ENCODE peak calls at places on chromosomes 12 and 14, in six cellular contexts. One of them, this sample, is unnamed.

GRCh38 chr14:84080961-84081360 is 1449.0 kb upstream of the FLRT2 start:
- DNase-seq in A549: no peak
- DNase-seq in GM12878: no peak
- DNase-seq in K562: no peak
- DNase-seq in endothelial cell of umbilical vein: peak
- DNase-seq in HepG2: no peak
- DNase-seq in this sample: peak

GRCh38 chr12:107368586-107368985 is 275.2 kb upstream of the CRY1 start:
- DNase-seq in A549: no peak
- DNase-seq in GM12878: no peak
- DNase-seq in K562: no peak
- DNase-seq in endothelial cell of umbilical vein: no peak
- DNase-seq in HepG2: no peak
- DNase-seq in this sample: no peak

GRCh38 chr14:99579903-99580570 is 24.0 kb downstream of the CCDC85C start:
- DNase-seq in A549: peak
- DNase-seq in GM12878: no peak
- DNase-seq in K562: peak
- DNase-seq in endothelial cell of umbilical vein: peak
- DNase-seq in HepG2: no peak
- DNase-seq in this sample: no peak

GRCh38 chr12:89731614-89732013 is 23.0 kb upstream of the ATP2B1 start:
- DNase-seq in A549: no peak
- DNase-seq in GM12878: no peak
- DNase-seq in K562: no peak
- DNase-seq in endothelial cell of umbilical vein: no peak
- DNase-seq in HepG2: no peak
- DNase-seq in this sample: peak

GRCh38 chr12:130097798-130098255 is 64.4 kb upstream of the FZD10 start:
- DNase-seq in A549: no peak
- DNase-seq in GM12878: no peak
- DNase-seq in K562: peak
- DNase-seq in endothelial cell of umbilical vein: no peak
- DNase-seq in HepG2: no peak
- DNase-seq in this sample: no peak

GRCh38 chr12:79920421-79921238 is 14.3 kb downstream of the PPP1R12A start:
- DNase-seq in A549: no peak
- DNase-seq in GM12878: no peak
- DNase-seq in K562: no peak
- DNase-seq in endothelial cell of umbilical vein: no peak
- DNase-seq in HepG2: no peak
- DNase-seq in this sample: peak

GRCh38 chr12:131784909-131785762 is 43.1 kb upstream of the MMP17 start:
- DNase-seq in A549: no peak
- DNase-seq in GM12878: no peak
- DNase-seq in K562: no peak
- DNase-seq in endothelial cell of umbilical vein: no peak
- DNase-seq in HepG2: no peak
- DNase-seq in this sample: no peak

GRCh38 chr12:57744194-57744776 is 554 bp upstream of the TSPAN31 start:
- DNase-seq in A549: peak
- DNase-seq in GM12878: peak
- DNase-seq in K562: peak
- DNase-seq in endothelial cell of umbilical vein: no peak
- DNase-seq in HepG2: no peak
- DNase-seq in this sample: no peak

GRCh38 chr12:74401035-74401434 is 136.6 kb upstream of the ATXN7L3B start:
- DNase-seq in A549: peak
- DNase-seq in GM12878: no peak
- DNase-seq in K562: no peak
- DNase-seq in endothelial cell of umbilical vein: no peak
- DNase-seq in HepG2: no peak
- DNase-seq in this sample: no peak

GRCh38 chr12:23066095-23066494 is 441.1 kb downstream of the ETNK1 start:
- DNase-seq in A549: no peak
- DNase-seq in GM12878: no peak
- DNase-seq in K562: no peak
- DNase-seq in endothelial cell of umbilical vein: no peak
- DNase-seq in HepG2: no peak
- DNase-seq in this sample: no peak

GRCh38 chr14:38065101-38065762 is 142.5 kb upstream of the SSTR1 start:
- DNase-seq in A549: no peak
- DNase-seq in GM12878: no peak
- DNase-seq in K562: no peak
- DNase-seq in endothelial cell of umbilical vein: no peak
- DNase-seq in HepG2: no peak
- DNase-seq in this sample: no peak

GRCh38 chr12:65300679-65301349 is 22.3 kb downstream of the MSRB3 start:
- DNase-seq in A549: peak
- DNase-seq in GM12878: no peak
- DNase-seq in K562: peak
- DNase-seq in endothelial cell of umbilical vein: no peak
- DNase-seq in HepG2: peak
- DNase-seq in this sample: peak

GRCh38 chr12:76586764-76587395 is 27.3 kb upstream of the OSBPL8 start:
- DNase-seq in A549: peak
- DNase-seq in GM12878: no peak
- DNase-seq in K562: peak
- DNase-seq in endothelial cell of umbilical vein: peak
- DNase-seq in HepG2: peak
- DNase-seq in this sample: peak

GRCh38 chr12:52085682-52086180 is 6.2 kb downstream of the SMIM41 start:
- DNase-seq in A549: no peak
- DNase-seq in GM12878: no peak
- DNase-seq in K562: no peak
- DNase-seq in endothelial cell of umbilical vein: no peak
- DNase-seq in HepG2: no peak
- DNase-seq in this sample: no peak

GRCh38 chr12:52084491-52085231 is 5.2 kb downstream of the SMIM41 start:
- DNase-seq in A549: no peak
- DNase-seq in GM12878: no peak
- DNase-seq in K562: no peak
- DNase-seq in endothelial cell of umbilical vein: no peak
- DNase-seq in HepG2: no peak
- DNase-seq in this sample: no peak

GRCh38 chr12:52087961-52088820 is 8.7 kb downstream of the SMIM41 start:
- DNase-seq in A549: no peak
- DNase-seq in GM12878: no peak
- DNase-seq in K562: no peak
- DNase-seq in endothelial cell of umbilical vein: no peak
- DNase-seq in HepG2: no peak
- DNase-seq in this sample: no peak

GRCh38 chr12:52086944-52087835 is 7.7 kb downstream of the SMIM41 start:
- DNase-seq in A549: no peak
- DNase-seq in GM12878: no peak
- DNase-seq in K562: no peak
- DNase-seq in endothelial cell of umbilical vein: no peak
- DNase-seq in HepG2: no peak
- DNase-seq in this sample: no peak

GRCh38 chr12:52086366-52086765 is 6.9 kb downstream of the SMIM41 start:
- DNase-seq in A549: no peak
- DNase-seq in GM12878: no peak
- DNase-seq in K562: no peak
- DNase-seq in endothelial cell of umbilical vein: no peak
- DNase-seq in HepG2: no peak
- DNase-seq in this sample: no peak
- TF ChIP-seq MAX in A549: no peak
- TF ChIP-seq MAX in GM12878: no peak
- TF ChIP-seq MAX in K562: no peak
- TF ChIP-seq MAX in endothelial cell of umbilical vein: no peak
- TF ChIP-seq MAX in HepG2: no peak
- TF ChIP-seq MAX in this sample: no peak

GRCh38 chr14:71590131-71590530 is 342.1 kb upstream of the RGS6 start:
- DNase-seq in A549: no peak
- DNase-seq in GM12878: no peak
- DNase-seq in K562: no peak
- DNase-seq in endothelial cell of umbilical vein: no peak
- DNase-seq in HepG2: no peak
- DNase-seq in this sample: no peak

GRCh38 chr14:71588576-71589215 is 343.5 kb upstream of the RGS6 start:
- DNase-seq in A549: no peak
- DNase-seq in GM12878: no peak
- DNase-seq in K562: no peak
- DNase-seq in endothelial cell of umbilical vein: no peak
- DNase-seq in HepG2: no peak
- DNase-seq in this sample: no peak

GRCh38 chr14:71591929-71592328 is 340.3 kb upstream of the RGS6 start:
- DNase-seq in A549: no peak
- DNase-seq in GM12878: no peak
- DNase-seq in K562: no peak
- DNase-seq in endothelial cell of umbilical vein: peak
- DNase-seq in HepG2: no peak
- DNase-seq in this sample: peak

GRCh38 chr14:71586131-71586893 is 345.9 kb upstream of the RGS6 start:
- DNase-seq in A549: no peak
- DNase-seq in GM12878: no peak
- DNase-seq in K562: no peak
- DNase-seq in endothelial cell of umbilical vein: no peak
- DNase-seq in HepG2: no peak
- DNase-seq in this sample: no peak

DNA sequence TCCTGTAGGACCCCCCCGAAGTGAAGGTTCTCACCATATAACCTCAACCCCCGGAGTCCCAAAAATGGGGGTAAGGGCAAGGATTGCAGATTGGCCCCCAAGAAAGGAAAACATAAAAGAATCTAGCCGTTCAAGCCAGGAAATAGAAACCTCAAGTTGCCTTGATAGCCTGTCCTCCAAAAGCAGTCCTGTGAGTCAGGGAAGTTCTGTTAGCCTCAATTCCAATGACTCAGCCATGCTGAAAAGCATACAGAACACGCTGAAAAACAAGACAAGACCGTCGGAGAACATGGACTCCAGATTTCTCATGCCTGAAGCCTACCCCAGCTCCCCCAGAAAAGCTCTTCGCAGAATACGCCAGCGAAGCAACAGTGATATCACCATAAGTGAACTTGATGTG is 344.2 kb upstream of the RGS6 start:
- DNase-seq in A549: no peak
- DNase-seq in GM12878: no peak
- DNase-seq in K562: no peak
- DNase-seq in endothelial cell of umbilical vein: no peak
- DNase-seq in HepG2: no peak
- DNase-seq in this sample: no peak
- TF ChIP-seq MYC in A549: no peak
- TF ChIP-seq MYC in GM12878: no peak
- TF ChIP-seq MYC in K562: no peak
- TF ChIP-seq MYC in endothelial cell of umbilical vein: no peak
- TF ChIP-seq MYC in HepG2: no peak
- TF ChIP-seq MYC in this sample: no peak

GRCh38 chr12:123763093-123763492 is 992 bp downstream of the DNAH10 start:
- DNase-seq in A549: no peak
- DNase-seq in GM12878: no peak
- DNase-seq in K562: no peak
- DNase-seq in endothelial cell of umbilical vein: no peak
- DNase-seq in HepG2: no peak
- DNase-seq in this sample: no peak
- H3K4me3 ChIP-seq in A549: no peak
- H3K4me3 ChIP-seq in GM12878: no peak
- H3K4me3 ChIP-seq in K562: no peak
- H3K4me3 ChIP-seq in endothelial cell of umbilical vein: no peak
- H3K4me3 ChIP-seq in HepG2: peak
- H3K4me3 ChIP-seq in this sample: no peak

GRCh38 chr12:15978431-15978950 is 67.4 kb downstream of the DERA start:
- DNase-seq in A549: no peak
- DNase-seq in GM12878: no peak
- DNase-seq in K562: no peak
- DNase-seq in endothelial cell of umbilical vein: peak
- DNase-seq in HepG2: no peak
- DNase-seq in this sample: no peak

GRCh38 chr12:15982471-15982870 is 71.3 kb downstream of the DERA start:
- DNase-seq in A549: peak
- DNase-seq in GM12878: no peak
- DNase-seq in K562: no peak
- DNase-seq in endothelial cell of umbilical vein: peak
- DNase-seq in HepG2: no peak
- DNase-seq in this sample: peak

GRCh38 chr12:15982071-15982470 is 70.9 kb downstream of the DERA start:
- DNase-seq in A549: no peak
- DNase-seq in GM12878: no peak
- DNase-seq in K562: no peak
- DNase-seq in endothelial cell of umbilical vein: no peak
- DNase-seq in HepG2: no peak
- DNase-seq in this sample: peak

GRCh38 chr12:15977999-15978398 is 66.9 kb downstream of the DERA start:
- DNase-seq in A549: no peak
- DNase-seq in GM12878: no peak
- DNase-seq in K562: no peak
- DNase-seq in endothelial cell of umbilical vein: no peak
- DNase-seq in HepG2: no peak
- DNase-seq in this sample: no peak

GRCh38 chr12:15979096-15980091 is 68.3 kb downstream of the DERA start:
- DNase-seq in A549: peak
- DNase-seq in GM12878: no peak
- DNase-seq in K562: peak
- DNase-seq in endothelial cell of umbilical vein: peak
- DNase-seq in HepG2: peak
- DNase-seq in this sample: peak
- TF ChIP-seq MAX in A549: no peak
- TF ChIP-seq MAX in GM12878: no peak
- TF ChIP-seq MAX in K562: no peak
- TF ChIP-seq MAX in endothelial cell of umbilical vein: no peak
- TF ChIP-seq MAX in HepG2: no peak
- TF ChIP-seq MAX in this sample: no peak

DNA sequence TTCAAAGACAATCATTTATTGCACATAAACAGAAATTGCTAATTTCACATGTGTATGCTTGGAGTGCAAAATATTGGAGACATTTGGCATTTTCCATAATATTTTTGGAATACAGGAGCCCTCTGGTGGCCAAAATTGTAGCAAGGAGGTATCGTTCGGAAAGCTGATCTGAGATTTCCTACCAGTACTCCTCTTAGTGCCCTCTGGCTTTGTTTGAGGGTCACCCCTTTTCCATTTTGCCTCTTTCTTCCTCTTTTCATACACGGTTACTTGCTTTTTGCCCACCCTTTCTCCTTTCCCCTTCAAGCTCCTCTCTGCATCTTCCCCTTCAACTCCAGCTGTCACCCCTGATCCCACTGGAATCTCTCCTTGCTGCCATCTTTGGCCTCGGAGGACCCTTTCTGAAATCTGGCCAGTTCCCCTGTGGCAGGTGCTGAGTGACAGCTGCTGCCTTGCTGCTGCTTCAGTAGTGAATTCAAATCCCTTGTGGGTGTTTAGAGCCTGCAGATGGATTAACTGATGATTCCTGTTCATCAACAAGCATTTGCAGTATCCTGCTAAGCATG is 164.6 kb upstream of the PARP11 start:
- DNase-seq in A549: peak
- DNase-seq in GM12878: no peak
- DNase-seq in K562: peak
- DNase-seq in endothelial cell of umbilical vein: peak
- DNase-seq in HepG2: peak
- DNase-seq in this sample: peak
- TF ChIP-seq MYC in A549: no peak
- TF ChIP-seq MYC in GM12878: no peak
- TF ChIP-seq MYC in K562: no peak
- TF ChIP-seq MYC in endothelial cell of umbilical vein: no peak
- TF ChIP-seq MYC in HepG2: no peak
- TF ChIP-seq MYC in this sample: no peak

GRCh38 chr12:14260011-14260993 is 105.2 kb upstream of the ATF7IP start:
- DNase-seq in A549: peak
- DNase-seq in GM12878: no peak
- DNase-seq in K562: peak
- DNase-seq in endothelial cell of umbilical vein: peak
- DNase-seq in HepG2: peak
- DNase-seq in this sample: peak
- H3K4me3 ChIP-seq in A549: no peak
- H3K4me3 ChIP-seq in GM12878: no peak
- H3K4me3 ChIP-seq in K562: no peak
- H3K4me3 ChIP-seq in endothelial cell of umbilical vein: peak
- H3K4me3 ChIP-seq in HepG2: peak
- H3K4me3 ChIP-seq in this sample: no peak

GRCh38 chr14:73283592-73284379 is 46.5 kb downstream of the PAPLN start:
- DNase-seq in A549: peak
- DNase-seq in GM12878: no peak
- DNase-seq in K562: no peak
- DNase-seq in endothelial cell of umbilical vein: no peak
- DNase-seq in HepG2: no peak
- DNase-seq in this sample: no peak
- TF ChIP-seq MAX in A549: no peak
- TF ChIP-seq MAX in GM12878: no peak
- TF ChIP-seq MAX in K562: no peak
- TF ChIP-seq MAX in endothelial cell of umbilical vein: no peak
- TF ChIP-seq MAX in HepG2: no peak
- TF ChIP-seq MAX in this sample: no peak

This sample was measured in NB4.